ENCODE peak calls at places on chromosomes 3 and 15, in six cellular contexts. One of them, this sample, is unnamed.

GRCh38 chr3:126927405-126927750 is 55.5 kb upstream of the PLXNA1 start:
- DNase-seq in T-helper 2 cell: no peak
- DNase-seq in left ventricle myocardium inferior: no peak
- DNase-seq in dorsolateral prefrontal cortex: no peak
- DNase-seq in GM03348: no peak
- DNase-seq in fibroblast of villous mesenchyme: no peak
- DNase-seq in this sample: peak; percentile 39

GRCh38 chr3:24481193-24481592 is 13.5 kb downstream of the THRB start:
- DNase-seq in GM03348: no peak
- DNase-seq in dorsolateral prefrontal cortex: no peak
- DNase-seq in T-helper 2 cell: no peak
- DNase-seq in left ventricle myocardium inferior: no peak
- DNase-seq in fibroblast of villous mesenchyme: no peak
- DNase-seq in this sample: no peak

GRCh38 chr3:71753716-71754609 is at the start of gene GPR27:
- DNase-seq in left ventricle myocardium inferior: peak; percentile 17
- DNase-seq in GM03348: peak; percentile 58
- DNase-seq in T-helper 2 cell: no peak
- DNase-seq in fibroblast of villous mesenchyme: peak; percentile 39
- DNase-seq in dorsolateral prefrontal cortex: no peak
- DNase-seq in this sample: peak; percentile 13

GRCh38 chr3:143885803-143886427 is 37.6 kb upstream of the SLC9A9 start:
- DNase-seq in left ventricle myocardium inferior: no peak
- DNase-seq in dorsolateral prefrontal cortex: no peak
- DNase-seq in fibroblast of villous mesenchyme: peak; percentile 39
- DNase-seq in GM03348: peak; percentile 52
- DNase-seq in T-helper 2 cell: no peak
- DNase-seq in this sample: peak; percentile 44

GRCh38 chr15:75943246-75943645 is 39.6 kb downstream of the FBXO22 start:
- DNase-seq in fibroblast of villous mesenchyme: no peak
- DNase-seq in GM03348: no peak
- DNase-seq in dorsolateral prefrontal cortex: no peak
- DNase-seq in left ventricle myocardium inferior: no peak
- DNase-seq in T-helper 2 cell: no peak
- DNase-seq in this sample: no peak

GRCh38 chr15:39666671-39667070 is 85.8 kb downstream of the THBS1 start:
- DNase-seq in fibroblast of villous mesenchyme: peak; percentile 76
- DNase-seq in dorsolateral prefrontal cortex: no peak
- DNase-seq in T-helper 2 cell: no peak
- DNase-seq in left ventricle myocardium inferior: no peak
- DNase-seq in GM03348: peak; percentile 29
- DNase-seq in this sample: peak; percentile 56

GRCh38 chr3:37310666-37311050 is 136.3 kb upstream of the LRRFIP2 start:
- DNase-seq in dorsolateral prefrontal cortex: no peak
- DNase-seq in T-helper 2 cell: no peak
- DNase-seq in fibroblast of villous mesenchyme: peak; percentile 44
- DNase-seq in GM03348: no peak
- DNase-seq in left ventricle myocardium inferior: no peak
- DNase-seq in this sample: peak; percentile 45

GRCh38 chr3:61810953-61811497 is 249.7 kb downstream of the PTPRG start:
- DNase-seq in dorsolateral prefrontal cortex: no peak
- DNase-seq in GM03348: no peak
- DNase-seq in fibroblast of villous mesenchyme: no peak
- DNase-seq in left ventricle myocardium inferior: no peak
- DNase-seq in T-helper 2 cell: no peak
- DNase-seq in this sample: no peak

GRCh38 chr3:69353492-69353891 is 32.4 kb downstream of the FRMD4B start:
- DNase-seq in dorsolateral prefrontal cortex: no peak
- DNase-seq in fibroblast of villous mesenchyme: no peak
- DNase-seq in T-helper 2 cell: no peak
- DNase-seq in GM03348: no peak
- DNase-seq in left ventricle myocardium inferior: peak; percentile 33
- DNase-seq in this sample: peak; percentile 31